ENCODE peak calls at places on chromosomes 3 and 15, in ten cellular contexts. B is skeletal muscle cell; Z is HTR-8/SVneo; Q is activated T-helper 1 cell treated with anti-CD3 and anti-CD28 coated beads, Interleukin-2, amount 50 U/mL, for 16 hours; M is HL-60; F is cardiac muscle cell; A is amniotic stem cell; E is bronchial epithelial cell; R is COR-L47; J is OCI-LY7. V is an unnamed sample.

GRCh38 chr3:58625196-58625595 is 41.4 kb downstream of the FAM3D start:
- DNase-seq in M (no peak), J (no peak), Q (no peak), Z (no peak), R (no peak), F (peak), B (no peak), E (no peak), A (no peak), V (no peak)

GRCh38 chr15:55241895-55242294 is 45.2 kb upstream of the RSL24D1 start:
- DNase-seq in E (peak), A (no peak), R (no peak), M (no peak), Z (no peak), Q (no peak), J (no peak), F (peak), B (no peak), V (no peak)

GRCh38 chr3:128447561-128448013 is 19.1 kb downstream of the DNAJB8 start:
- DNase-seq in R (no peak), A (no peak), M (no peak), E (no peak), B (no peak), Q (no peak), F (no peak), Z (no peak), J (no peak), V (no peak)

GRCh38 chr15:83198476-83198875 is 9.1 kb downstream of the HDGFL3 start:
- DNase-seq in B (no peak), M (no peak), A (no peak), F (no peak), J (no peak), E (no peak), R (no peak), Q (no peak), Z (no peak), V (no peak)

GRCh38 chr3:126199256-126199655 is 18.9 kb upstream of the ALDH1L1 start:
- DNase-seq in E (no peak), R (no peak), F (no peak), Z (no peak), J (no peak), M (no peak), B (no peak), Q (no peak), A (no peak), V (no peak)

GRCh38 chr3:172467170-172467824 is 19.0 kb upstream of the GHSR start:
- DNase-seq in F (peak), M (no peak), E (peak), J (no peak), R (no peak), Z (peak), Q (no peak), A (no peak), B (no peak), V (peak)

GRCh38 chr15:92624401-92624991 is 31.1 kb downstream of the FAM174B start:
- DNase-seq in B (peak), Q (no peak), Z (no peak), M (no peak), F (peak), E (no peak), R (peak), J (no peak), A (no peak), V (no peak)

GRCh38 chr3:134330895-134331810 is 43.1 kb downstream of the AMOTL2 start:
- DNase-seq in R (no peak), M (no peak), B (no peak), Q (no peak), Z (no peak), J (no peak), F (peak), A (peak), E (peak), V (no peak)

GRCh38 chr15:45612790-45613415 is 21.9 kb upstream of the SQOR start:
- DNase-seq in M (no peak), J (no peak), F (peak), Q (no peak), B (peak), A (no peak), R (no peak), Z (no peak), E (peak), V (no peak)

GRCh38 chr3:129615751-129616281 is 9.3 kb upstream of the PLXND1 start:
- DNase-seq in Q (no peak), A (no peak), J (no peak), E (no peak), B (no peak), Z (no peak), M (no peak), R (no peak), F (no peak), V (no peak)

GRCh38 chr3:57961828-57962447 is 46.3 kb upstream of the FLNB start:
- DNase-seq in Q (no peak), J (peak), F (peak), A (no peak), Z (no peak), R (no peak), E (peak), M (no peak), B (no peak), V (no peak)

GRCh38 chr3:138915503-138916498 is 31.1 kb downstream of the FOXL2 start:
- DNase-seq in F (peak), M (peak), J (peak), B (peak), R (peak), Q (peak), E (peak), A (peak), Z (peak), V (peak)

GRCh38 chr3:50268703-50269451 is at the start of gene SEMA3B:
- DNase-seq in J (no peak), Z (peak), R (no peak), Q (no peak), M (no peak), A (no peak), E (peak), B (no peak), F (no peak), V (no peak)

GRCh38 chr3:115862099-115862498 is 238.8 kb downstream of the GAP43 start:
- DNase-seq in R (peak), Q (no peak), M (no peak), B (no peak), Z (no peak), E (no peak), J (no peak), A (no peak), F (no peak), V (no peak)

GRCh38 chr3:115790759-115791158 is 167.4 kb downstream of the GAP43 start:
- DNase-seq in B (peak), E (peak), Z (peak), M (no peak), R (no peak), F (peak), Q (no peak), A (peak), J (no peak), V (peak)

GRCh38 chr3:110414851-110415250 is 656.8 kb upstream of the NECTIN3 start:
- DNase-seq in A (peak), M (no peak), R (no peak), Q (no peak), B (peak), J (no peak), E (peak), F (peak), Z (no peak), V (peak)

GRCh38 chr3:142097099-142097843 is 52.1 kb downstream of the TFDP2 start:
- DNase-seq in Z (no peak), B (no peak), A (no peak), J (no peak), F (no peak), R (no peak), M (no peak), E (no peak), Q (no peak), V (no peak)

GRCh38 chr15:26867199-26868007 is 541 bp downstream of the GABRA5 start:
- DNase-seq in E (no peak), A (no peak), Q (no peak), B (no peak), F (no peak), M (no peak), Z (no peak), R (peak), J (no peak), V (no peak)